ENCODE peak calls at places on chromosomes 13 and 19, in five cellular contexts. A is lower lobe of right lung, O is pancreas, H is right cardiac atrium, V is RWPE2. L is an unnamed sample. For H3K4me1, the result is how much of the 10 kb centered on the place peaks cover.

GRCh38 chr13:50126378-50127016 is 111.3 kb downstream of the KCNRG start:
- ATAC-seq in H (no peak), A (no peak), O (no peak), V (no peak), L (no peak)

GRCh38 chr19:32251634-32252332 is 93.6 kb upstream of the ZNF507 start:
- ATAC-seq in A (no peak), V (no peak), O (no peak), H (no peak), L (no peak)

GRCh38 chr13:88948501-88948900 is 1277.3 kb downstream of the SLITRK5 start:
- ATAC-seq in O (no peak), V (no peak), A (no peak), H (no peak), L (no peak)

GRCh38 chr19:46818812-46819211 is 30.4 kb upstream of the SLC1A5 start:
- ATAC-seq in O (no peak), A (no peak), H (no peak), V (no peak), L (no peak)

GRCh38 chr13:95207769-95208366 is 93.4 kb downstream of the ABCC4 start:
- ATAC-seq in A (no peak), O (no peak), V (no peak), H (no peak), L (no peak)

GRCh38 chr19:11598103-11598483 is 810 bp downstream of the ZNF627 start:
- ATAC-seq in H (no peak), V (no peak), A (no peak), O (no peak), L (no peak)

GRCh38 chr19:34096020-34096915 is 76.0 kb upstream of the LSM14A start:
- ATAC-seq in O (peak), H (peak), A (no peak), V (peak), L (no peak)

GRCh38 chr19:4208385-4209094 is 20.8 kb upstream of the EBI3 start:
- ATAC-seq in A (no peak), H (no peak), O (no peak), V (no peak), L (no peak)

GRCh38 chr19:14369399-14370168 is 11.7 kb upstream of the ADGRE5 start:
- ATAC-seq in O (no peak), A (peak), V (no peak), H (peak), L (peak)

GRCh38 chr19:18274776-18275356 is 614 bp upstream of the IQCN start:
- ATAC-seq in V (peak), H (peak), A (peak), O (peak), L (peak)

GRCh38 chr13:110629735-110630134 is 14.4 kb downstream of the NAXD start:
- ATAC-seq in H (no peak), O (no peak), A (no peak), V (no peak), L (no peak)

GRCh38 chr19:18999016-18999758 is 34.1 kb downstream of the SUGP2 start:
- ATAC-seq in H (peak), A (no peak), V (no peak), O (no peak), L (no peak)

GRCh38 chr13:112849500-112849899 is 119.5 kb upstream of the MCF2L start:
- ATAC-seq in H (no peak), O (no peak), V (no peak), A (peak), L (no peak)

GRCh38 chr13:51782026-51782710 is 21.8 kb downstream of the DHRS12 start:
- ATAC-seq in A (no peak), O (peak), H (no peak), V (no peak), L (no peak)

GRCh38 chr13:106407338-106407737 is 128.1 kb downstream of the EFNB2 start:
- ATAC-seq in O (no peak), A (no peak), V (peak), H (no peak), L (no peak)

GRCh38 chr19:6212403-6213265 is 67.1 kb downstream of the MLLT1 start:
- ATAC-seq in O (no peak), H (no peak), V (no peak), A (no peak), L (no peak)

GRCh38 chr19:57559404-57560025 is at the start of gene ZNF550:
- ATAC-seq in A (peak), H (peak), V (peak), O (peak), L (peak)

GRCh38 chr19:2483084-2483483 is 7.2 kb downstream of the GADD45B start:
- ATAC-seq in V (no peak), O (no peak), A (no peak), H (no peak), L (no peak)

GRCh38 chr19:7265963-7266362 is 28.3 kb downstream of the INSR start:
- ATAC-seq in H (peak), O (peak), V (no peak), A (peak), L (peak)

GRCh38 chr19:11657307-11657706 is 60.0 kb downstream of the ZNF627 start:
- ATAC-seq in O (no peak), V (no peak), H (no peak), A (no peak), L (no peak)

GRCh38 chr19:54653181-54653809 is 9.5 kb upstream of the LILRB4 start:
- ATAC-seq in A (no peak), V (peak), H (no peak), O (no peak), L (no peak)

GRCh38 chr13:113546571-113547247 is 37.8 kb upstream of the TFDP1 start:
- ATAC-seq in H (peak), O (no peak), A (peak), V (no peak), L (peak)

GRCh38 chr13:26946675-26947342 is 186.2 kb upstream of the GPR12 start:
- ATAC-seq in H (peak), O (peak), V (peak), A (peak), L (peak)

GRCh38 chr19:4197625-4198466 is 15.4 kb downstream of the ANKRD24 start:
- ATAC-seq in H (no peak), O (peak), A (no peak), V (no peak), L (no peak)

GRCh38 chr13:92461831-92462230 is 764.8 kb upstream of the GPC6 start:
- ATAC-seq in H (no peak), O (no peak), A (no peak), V (no peak), L (no peak)

GRCh38 chr13:40376296-40376849 is 290.1 kb downstream of the FOXO1 start:
- ATAC-seq in H (peak), A (no peak), O (no peak), V (no peak), L (no peak)

GRCh38 chr19:56189785-56190184 is 7.8 kb downstream of the ZSCAN5B start:
- ATAC-seq in V (no peak), O (no peak), H (no peak), A (no peak), L (no peak)

GRCh38 chr19:10274589-10274988 is 3.7 kb downstream of the ICAM1 start:
- ATAC-seq in O (no peak), H (no peak), V (no peak), A (no peak), L (no peak)

GRCh38 chr19:19498255-19498991 is 16.9 kb downstream of the TSSK6 start:
- ATAC-seq in O (no peak), V (no peak), A (no peak), H (no peak), L (no peak)

DNA sequence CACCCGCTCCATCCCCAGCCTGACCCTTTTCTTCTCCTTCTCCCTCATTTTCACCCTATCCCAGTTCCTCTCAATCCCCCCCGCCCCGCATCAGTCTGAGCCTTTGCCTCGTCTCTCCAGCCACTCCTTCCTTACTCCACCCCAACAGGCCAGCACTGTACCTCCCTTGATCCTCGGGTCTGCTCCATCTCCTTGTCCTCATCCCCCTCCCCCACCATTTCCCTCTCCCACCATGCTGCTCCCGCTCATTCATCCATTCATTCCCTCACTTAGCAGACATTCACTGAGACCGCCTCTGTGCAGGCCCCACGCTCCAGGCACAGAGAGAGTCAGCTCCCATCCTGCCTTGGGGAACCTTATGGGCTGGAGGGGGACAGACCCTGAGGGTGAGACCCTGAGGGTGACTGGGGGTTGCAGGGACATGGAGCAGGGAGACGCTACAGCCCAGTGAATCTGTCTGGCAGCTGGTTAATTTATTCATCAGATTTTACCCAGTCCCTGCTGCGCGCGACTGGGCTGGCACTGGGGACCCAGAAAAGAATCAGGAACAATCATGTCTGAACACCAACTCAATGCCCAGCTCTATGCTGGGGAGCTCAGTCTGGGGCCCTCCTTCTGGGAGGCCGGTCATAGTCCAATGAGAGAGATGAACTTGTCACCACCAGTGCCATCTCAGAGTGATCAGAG is 881 bp downstream of the ARHGAP33 start:
- ATAC-seq in A (no peak), V (no peak), O (no peak), H (no peak), L (no peak)
- H3K4me3 ChIP-seq in A (peak), V (peak), O (no peak), H (peak), L (peak)

DNA sequence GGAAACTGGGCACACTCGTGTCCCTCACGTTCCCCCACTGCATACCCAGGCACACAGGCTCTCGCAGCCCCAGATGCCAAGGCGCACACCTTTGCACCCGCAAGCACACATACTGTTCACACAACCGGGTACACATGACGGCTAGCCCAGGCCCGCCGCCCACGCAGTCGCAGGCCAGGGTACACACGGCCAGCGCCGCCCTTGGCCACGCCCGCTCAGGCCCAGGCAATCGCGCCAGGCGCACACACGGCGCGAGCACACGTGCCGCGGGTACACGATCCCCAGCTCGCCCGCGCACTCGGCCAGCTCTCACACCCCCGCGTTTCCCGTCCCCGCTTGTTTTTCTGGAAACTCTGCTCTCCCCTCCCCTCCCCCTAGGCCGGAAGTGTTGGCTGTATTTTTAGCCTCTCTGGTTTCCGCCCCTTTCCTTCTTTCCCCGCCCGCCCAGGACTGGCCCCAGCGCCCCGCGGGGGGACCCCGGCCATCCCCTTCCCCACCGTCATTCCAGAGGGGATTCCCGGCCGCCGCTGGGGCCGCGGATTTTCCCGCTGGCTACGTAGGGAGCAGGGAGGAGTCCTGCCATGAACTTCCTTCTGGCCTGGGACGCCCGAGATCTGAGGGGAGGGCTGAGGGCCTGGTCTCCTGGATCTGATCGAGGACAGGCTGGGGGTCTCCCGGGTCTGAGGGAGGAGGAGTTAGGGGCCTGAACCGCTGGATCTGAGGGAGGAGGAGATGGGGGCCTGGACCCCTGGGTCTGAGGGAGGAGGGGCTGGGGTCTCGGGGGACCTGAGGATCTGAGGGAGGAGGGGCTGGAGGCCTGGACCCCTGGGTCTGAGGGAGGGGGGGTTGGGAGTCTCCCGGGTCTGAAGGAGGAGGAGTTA is 4.0 kb upstream of the ZFP36 start:
- ATAC-seq in H (peak), V (peak), A (peak), O (peak), L (peak)
- H3K4me1 ChIP-seq in H (under half), V (under half), A (half or more), O (under half), L (under half)

GRCh38 chr13:44954210-44954609 is 35.1 kb downstream of the NUFIP1 start:
- ATAC-seq in A (no peak), H (no peak), O (no peak), V (no peak), L (no peak)

GRCh38 chr13:44955421-44955820 is 33.9 kb downstream of the NUFIP1 start:
- ATAC-seq in A (peak), H (peak), V (no peak), O (peak), L (no peak)

GRCh38 chr13:44951184-44951583 is 38.1 kb downstream of the NUFIP1 start:
- ATAC-seq in O (no peak), V (no peak), A (no peak), H (no peak), L (no peak)

DNA sequence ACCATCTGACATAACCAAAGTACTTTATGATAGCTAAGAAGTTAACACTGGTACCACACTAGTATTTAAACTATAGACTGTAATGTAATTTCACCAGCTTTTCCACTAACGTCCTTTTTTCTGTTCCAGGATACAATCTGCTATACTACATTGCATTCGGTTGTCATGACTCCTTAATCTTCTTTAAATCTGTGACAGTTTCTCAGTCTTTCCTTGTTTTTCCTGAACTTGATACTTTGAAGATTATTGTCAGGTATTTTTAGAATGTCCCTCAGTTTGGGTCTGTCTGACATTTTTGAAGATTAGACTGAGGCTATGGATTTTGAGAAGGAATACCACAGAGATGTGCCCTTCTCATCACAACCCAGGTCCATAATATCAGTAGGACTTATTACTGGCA is 36.6 kb downstream of the NUFIP1 start:
- ATAC-seq in A (no peak), V (no peak), H (no peak), O (no peak), L (no peak)
- H3K4me3 ChIP-seq in A (no peak), V (no peak), H (no peak), O (no peak), L (no peak)

GRCh38 chr19:1284293-1284978 is 1.2 kb upstream of the EFNA2 start:
- ATAC-seq in H (no peak), A (no peak), O (no peak), V (no peak), L (no peak)
- H3K4me1 ChIP-seq in H (under half), A (under half), O (under half), V (under half), L (under half)

GRCh38 chr19:45349126-45349415 is 8.5 kb downstream of the KLC3 start:
- ATAC-seq in A (no peak), H (no peak), V (no peak), O (no peak), L (no peak)
- H3K4me3 ChIP-seq in A (no peak), H (no peak), V (no peak), O (no peak), L (no peak)

L was measured in gastroesophageal sphincter.